ENCODE peak calls at places on chromosomes 16 and 17, in seven cellular contexts. Q, F, B, I, U, Y and Z are unnamed samples.

GRCh38 chr16:79013930-79014329 is 586.6 kb downstream of the MAF start:
- DNase-seq in Q (no peak), F (no peak), B (no peak), I (no peak), U (no peak), Y (no peak), Z (no peak)

GRCh38 chr17:42653179-42654124 is 5.6 kb upstream of the TUBG2 start:
- DNase-seq in Q (no peak), F (no peak), B (no peak), I (peak; percentile 60), U (peak; percentile 80), Y (no peak), Z (no peak)

GRCh38 chr17:41965694-41966375 is 760 bp upstream of the CNP start:
- DNase-seq in Q (peak; percentile 57), F (peak; percentile 75), B (peak; percentile 51), I (no peak), U (peak; percentile 36), Y (no peak), Z (peak; percentile 45)

GRCh38 chr17:35082073-35082657 is 18.7 kb upstream of the RFFL start:
- DNase-seq in Q (no peak), F (no peak), B (no peak), I (no peak), U (peak; percentile 82), Y (no peak), Z (no peak)

GRCh38 chr17:49715717-49716279 is 8.0 kb upstream of the SLC35B1 start:
- DNase-seq in Q (no peak), F (peak; percentile 71), B (peak; percentile 57), I (no peak), U (no peak), Y (no peak), Z (peak; percentile 59)

GRCh38 chr17:82266142-82266541 is 7.4 kb downstream of the CSNK1D start:
- DNase-seq in Q (no peak), F (no peak), B (no peak), I (no peak), U (no peak), Y (no peak), Z (no peak)

GRCh38 chr17:12730931-12731521 is 58.3 kb upstream of the ARHGAP44 start:
- DNase-seq in Q (no peak), F (no peak), B (no peak), I (no peak), U (peak; percentile 62), Y (no peak), Z (no peak)

GRCh38 chr16:28189237-28189636 is 22.5 kb downstream of the XPO6 start:
- DNase-seq in Q (no peak), F (peak; percentile 34), B (no peak), I (no peak), U (peak; percentile 26), Y (no peak), Z (no peak)

GRCh38 chr17:6508026-6508425 is 48.3 kb downstream of the PITPNM3 start:
- DNase-seq in Q (no peak), F (no peak), B (no peak), I (no peak), U (no peak), Y (no peak), Z (no peak)

GRCh38 chr17:74453665-74454196 is 12.7 kb upstream of the CD300A start:
- DNase-seq in Q (peak; percentile 88), F (no peak), B (peak; percentile 67), I (peak; percentile 88), U (peak; percentile 97), Y (no peak), Z (no peak)

GRCh38 chr17:3796822-3797170 is 4.2 kb downstream of the ITGAE start:
- DNase-seq in Q (no peak), F (no peak), B (no peak), I (no peak), U (no peak), Y (no peak), Z (no peak)

GRCh38 chr17:78716814-78717393 is 65.2 kb downstream of the CYTH1 start:
- DNase-seq in Q (no peak), F (no peak), B (peak; percentile 25), I (peak; percentile 95), U (peak; percentile 57), Y (no peak), Z (no peak)